ENCODE peak calls at places on chromosomes 4 and X, in seven cellular contexts. One of them, this sample, is unnamed.

GRCh38 chr4:16391196-16391595 is 164.9 kb upstream of the TAPT1 start:
- DNase-seq in fibroblast of pulmonary artery: no peak
- DNase-seq in fibroblast of mammary gland: no peak
- DNase-seq in mesenchymal stem cell: no peak
- DNase-seq in neural progenitor cell: no peak
- DNase-seq in GM23248: no peak
- DNase-seq in SK-N-SH: no peak
- DNase-seq in this sample: no peak

GRCh38 chr4:184262901-184263300 is 45.2 kb upstream of the ENPP6 start:
- DNase-seq in neural progenitor cell: no peak
- DNase-seq in SK-N-SH: no peak
- DNase-seq in fibroblast of mammary gland: peak
- DNase-seq in fibroblast of pulmonary artery: peak
- DNase-seq in mesenchymal stem cell: peak
- DNase-seq in GM23248: peak
- DNase-seq in this sample: no peak

GRCh38 chr4:174828845-174829701 is at the start of gene GLRA3:
- DNase-seq in GM23248: peak
- DNase-seq in mesenchymal stem cell: peak
- DNase-seq in neural progenitor cell: peak
- DNase-seq in fibroblast of mammary gland: peak
- DNase-seq in fibroblast of pulmonary artery: peak
- DNase-seq in SK-N-SH: peak
- DNase-seq in this sample: no peak

GRCh38 chrX:153772608-153773217 is 8.1 kb upstream of the SRPK3 start:
- DNase-seq in neural progenitor cell: no peak
- DNase-seq in fibroblast of mammary gland: no peak
- DNase-seq in mesenchymal stem cell: no peak
- DNase-seq in GM23248: no peak
- DNase-seq in fibroblast of pulmonary artery: no peak
- DNase-seq in SK-N-SH: peak
- DNase-seq in this sample: no peak

GRCh38 chr4:47145630-47146029 is 114.3 kb downstream of the GABRB1 start:
- DNase-seq in fibroblast of pulmonary artery: peak
- DNase-seq in fibroblast of mammary gland: peak
- DNase-seq in mesenchymal stem cell: peak
- DNase-seq in GM23248: peak
- DNase-seq in neural progenitor cell: no peak
- DNase-seq in SK-N-SH: no peak
- DNase-seq in this sample: peak

GRCh38 chr4:147139455-147140198 is 194.0 kb upstream of the TTC29 start:
- DNase-seq in fibroblast of mammary gland: no peak
- DNase-seq in neural progenitor cell: no peak
- DNase-seq in fibroblast of pulmonary artery: no peak
- DNase-seq in mesenchymal stem cell: no peak
- DNase-seq in SK-N-SH: no peak
- DNase-seq in GM23248: no peak
- DNase-seq in this sample: no peak

GRCh38 chr4:112655270-112655669 is 18.3 kb downstream of the LARP7 start:
- DNase-seq in mesenchymal stem cell: no peak
- DNase-seq in neural progenitor cell: no peak
- DNase-seq in fibroblast of mammary gland: no peak
- DNase-seq in SK-N-SH: no peak
- DNase-seq in fibroblast of pulmonary artery: no peak
- DNase-seq in GM23248: no peak
- DNase-seq in this sample: no peak

GRCh38 chr4:68375667-68376559 is 26.0 kb upstream of the YTHDC1 start:
- DNase-seq in mesenchymal stem cell: peak
- DNase-seq in neural progenitor cell: peak
- DNase-seq in GM23248: peak
- DNase-seq in fibroblast of mammary gland: peak
- DNase-seq in SK-N-SH: peak
- DNase-seq in fibroblast of pulmonary artery: peak
- DNase-seq in this sample: no peak

GRCh38 chrX:16874458-16875095 is 4.4 kb upstream of the RBBP7 start:
- DNase-seq in neural progenitor cell: no peak
- DNase-seq in fibroblast of pulmonary artery: no peak
- DNase-seq in mesenchymal stem cell: no peak
- DNase-seq in GM23248: no peak
- DNase-seq in fibroblast of mammary gland: no peak
- DNase-seq in SK-N-SH: no peak
- DNase-seq in this sample: no peak

GRCh38 chr4:37837446-37837845 is 11.0 kb downstream of the PGM2 start:
- DNase-seq in GM23248: peak
- DNase-seq in neural progenitor cell: no peak
- DNase-seq in fibroblast of mammary gland: peak
- DNase-seq in mesenchymal stem cell: peak
- DNase-seq in fibroblast of pulmonary artery: peak
- DNase-seq in SK-N-SH: no peak
- DNase-seq in this sample: no peak

GRCh38 chr4:108683479-108683878 is 33.1 kb downstream of the OSTC start:
- DNase-seq in GM23248: peak
- DNase-seq in SK-N-SH: peak
- DNase-seq in neural progenitor cell: peak
- DNase-seq in fibroblast of mammary gland: peak
- DNase-seq in fibroblast of pulmonary artery: peak
- DNase-seq in mesenchymal stem cell: peak
- DNase-seq in this sample: no peak

GRCh38 chr4:41692717-41693345 is 55.7 kb downstream of the PHOX2B start:
- DNase-seq in GM23248: peak
- DNase-seq in mesenchymal stem cell: peak
- DNase-seq in fibroblast of mammary gland: peak
- DNase-seq in SK-N-SH: peak
- DNase-seq in neural progenitor cell: peak
- DNase-seq in fibroblast of pulmonary artery: peak
- DNase-seq in this sample: peak

GRCh38 chr4:113153529-113154101 is 104.2 kb downstream of the ANK2 start:
- DNase-seq in neural progenitor cell: no peak
- DNase-seq in fibroblast of pulmonary artery: peak
- DNase-seq in fibroblast of mammary gland: no peak
- DNase-seq in GM23248: peak
- DNase-seq in SK-N-SH: no peak
- DNase-seq in mesenchymal stem cell: no peak
- DNase-seq in this sample: no peak

GRCh38 chr4:176277162-176277904 is 8.3 kb upstream of the ASB5 start:
- DNase-seq in neural progenitor cell: peak
- DNase-seq in GM23248: peak
- DNase-seq in mesenchymal stem cell: peak
- DNase-seq in SK-N-SH: peak
- DNase-seq in fibroblast of mammary gland: peak
- DNase-seq in fibroblast of pulmonary artery: peak
- DNase-seq in this sample: peak

GRCh38 chr4:41874398-41874797 is 60.8 kb upstream of the TMEM33 start:
- DNase-seq in SK-N-SH: no peak
- DNase-seq in neural progenitor cell: peak
- DNase-seq in fibroblast of pulmonary artery: no peak
- DNase-seq in GM23248: no peak
- DNase-seq in fibroblast of mammary gland: no peak
- DNase-seq in mesenchymal stem cell: no peak
- DNase-seq in this sample: no peak

GRCh38 chr4:11393551-11393950 is 35.1 kb downstream of the HS3ST1 start:
- DNase-seq in neural progenitor cell: no peak
- DNase-seq in fibroblast of pulmonary artery: no peak
- DNase-seq in GM23248: no peak
- DNase-seq in mesenchymal stem cell: no peak
- DNase-seq in SK-N-SH: no peak
- DNase-seq in fibroblast of mammary gland: no peak
- DNase-seq in this sample: no peak

GRCh38 chr4:8318509-8318908 is 49.0 kb downstream of the HTRA3 start:
- DNase-seq in fibroblast of pulmonary artery: no peak
- DNase-seq in fibroblast of mammary gland: no peak
- DNase-seq in SK-N-SH: no peak
- DNase-seq in mesenchymal stem cell: no peak
- DNase-seq in neural progenitor cell: no peak
- DNase-seq in GM23248: no peak
- DNase-seq in this sample: no peak

GRCh38 chrX:123731258-123731986 is 1.4 kb downstream of the THOC2 start:
- DNase-seq in fibroblast of pulmonary artery: peak
- DNase-seq in mesenchymal stem cell: peak
- DNase-seq in neural progenitor cell: peak
- DNase-seq in SK-N-SH: peak
- DNase-seq in fibroblast of mammary gland: peak
- DNase-seq in GM23248: peak
- DNase-seq in this sample: no peak

GRCh38 chr4:37244583-37245390 is at the start of gene NWD2:
- DNase-seq in fibroblast of mammary gland: no peak
- DNase-seq in GM23248: peak
- DNase-seq in mesenchymal stem cell: peak
- DNase-seq in neural progenitor cell: peak
- DNase-seq in fibroblast of pulmonary artery: peak
- DNase-seq in SK-N-SH: peak
- DNase-seq in this sample: no peak

GRCh38 chr4:159390648-159391047 is 287.8 kb downstream of the RAPGEF2 start:
- DNase-seq in neural progenitor cell: no peak
- DNase-seq in fibroblast of pulmonary artery: peak
- DNase-seq in SK-N-SH: no peak
- DNase-seq in fibroblast of mammary gland: peak
- DNase-seq in GM23248: peak
- DNase-seq in mesenchymal stem cell: peak
- DNase-seq in this sample: peak

GRCh38 chr4:40121515-40121914 is 64.9 kb downstream of the N4BP2 start:
- DNase-seq in fibroblast of mammary gland: peak
- DNase-seq in mesenchymal stem cell: peak
- DNase-seq in GM23248: peak
- DNase-seq in neural progenitor cell: no peak
- DNase-seq in SK-N-SH: no peak
- DNase-seq in fibroblast of pulmonary artery: peak
- DNase-seq in this sample: peak

GRCh38 chr4:153166971-153167501 is 37.2 kb upstream of the TRIM2 start:
- DNase-seq in mesenchymal stem cell: no peak
- DNase-seq in fibroblast of mammary gland: peak
- DNase-seq in SK-N-SH: no peak
- DNase-seq in fibroblast of pulmonary artery: peak
- DNase-seq in GM23248: peak
- DNase-seq in neural progenitor cell: no peak
- DNase-seq in this sample: no peak

GRCh38 chrX:48728653-48729052 is 32.1 kb downstream of the SUV39H1 start:
- DNase-seq in GM23248: no peak
- DNase-seq in fibroblast of pulmonary artery: no peak
- DNase-seq in SK-N-SH: no peak
- DNase-seq in fibroblast of mammary gland: no peak
- DNase-seq in neural progenitor cell: no peak
- DNase-seq in mesenchymal stem cell: no peak
- DNase-seq in this sample: no peak

GRCh38 chr4:3045500-3045850 is 28.9 kb downstream of the HTT-AS start:
- DNase-seq in GM23248: peak
- DNase-seq in fibroblast of mammary gland: peak
- DNase-seq in mesenchymal stem cell: peak
- DNase-seq in fibroblast of pulmonary artery: peak
- DNase-seq in SK-N-SH: no peak
- DNase-seq in neural progenitor cell: no peak
- DNase-seq in this sample: no peak

GRCh38 chr4:156293657-156294297 is 340.1 kb upstream of the CTSO start:
- DNase-seq in mesenchymal stem cell: peak
- DNase-seq in GM23248: peak
- DNase-seq in neural progenitor cell: no peak
- DNase-seq in fibroblast of pulmonary artery: peak
- DNase-seq in fibroblast of mammary gland: peak
- DNase-seq in SK-N-SH: no peak
- DNase-seq in this sample: peak
- H3K4me3 ChIP-seq in mesenchymal stem cell: no peak
- H3K4me3 ChIP-seq in GM23248: no peak
- H3K4me3 ChIP-seq in neural progenitor cell: no peak
- H3K4me3 ChIP-seq in fibroblast of pulmonary artery: peak
- H3K4me3 ChIP-seq in fibroblast of mammary gland: no peak
- H3K4me3 ChIP-seq in SK-N-SH: peak
- H3K4me3 ChIP-seq in this sample: no peak

DNA sequence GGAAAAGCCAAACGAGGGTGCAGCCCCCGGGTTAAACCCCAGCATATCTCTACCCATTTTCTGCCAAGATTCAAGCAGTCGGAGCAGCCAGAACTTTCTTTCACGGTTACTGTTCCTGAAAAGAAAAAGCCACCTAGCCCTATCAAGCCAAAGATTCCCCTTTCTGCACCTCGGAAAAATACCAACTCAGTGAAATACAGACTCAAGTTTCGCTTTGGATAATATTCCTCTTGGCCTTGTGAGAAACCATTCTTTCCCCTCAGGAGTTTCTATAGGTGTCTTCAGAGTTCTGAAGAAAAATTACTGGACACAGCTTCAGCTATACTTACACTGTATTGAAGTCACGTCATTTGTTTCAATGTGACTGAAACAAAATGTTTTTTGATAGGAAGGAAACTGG is 20.0 kb downstream of the FGF5 start:
- DNase-seq in fibroblast of pulmonary artery: peak
- DNase-seq in fibroblast of mammary gland: no peak
- DNase-seq in SK-N-SH: no peak
- DNase-seq in mesenchymal stem cell: no peak
- DNase-seq in GM23248: no peak
- DNase-seq in neural progenitor cell: no peak
- DNase-seq in this sample: no peak
- H3K4me3 ChIP-seq in fibroblast of pulmonary artery: peak
- H3K4me3 ChIP-seq in fibroblast of mammary gland: no peak
- H3K4me3 ChIP-seq in SK-N-SH: no peak
- H3K4me3 ChIP-seq in mesenchymal stem cell: no peak
- H3K4me3 ChIP-seq in GM23248: peak
- H3K4me3 ChIP-seq in neural progenitor cell: no peak
- H3K4me3 ChIP-seq in this sample: no peak

DNA sequence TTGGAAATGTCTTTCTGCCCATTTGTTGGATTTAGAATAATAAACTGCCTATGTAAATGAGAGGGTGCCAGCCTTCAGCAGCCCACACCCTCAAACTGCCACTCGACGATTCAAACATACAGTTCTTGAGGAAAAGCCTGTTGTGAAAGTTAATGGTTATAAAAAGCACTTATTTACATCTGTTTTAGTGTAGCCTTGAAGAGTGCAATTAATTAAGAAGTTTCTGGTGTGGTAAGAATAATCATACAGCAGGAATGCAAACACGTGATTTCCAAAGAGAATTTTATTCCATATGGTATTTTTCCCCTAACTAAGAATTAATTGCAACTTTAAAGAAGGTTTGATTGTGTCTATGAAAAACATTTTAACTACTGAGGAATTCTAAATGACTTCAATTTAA is 176.3 kb upstream of the PITX2 start:
- DNase-seq in fibroblast of pulmonary artery: no peak
- DNase-seq in fibroblast of mammary gland: no peak
- DNase-seq in neural progenitor cell: no peak
- DNase-seq in SK-N-SH: no peak
- DNase-seq in mesenchymal stem cell: peak
- DNase-seq in GM23248: peak
- DNase-seq in this sample: no peak
- H3K4me3 ChIP-seq in fibroblast of pulmonary artery: no peak
- H3K4me3 ChIP-seq in fibroblast of mammary gland: no peak
- H3K4me3 ChIP-seq in neural progenitor cell: no peak
- H3K4me3 ChIP-seq in SK-N-SH: no peak
- H3K4me3 ChIP-seq in mesenchymal stem cell: no peak
- H3K4me3 ChIP-seq in GM23248: peak
- H3K4me3 ChIP-seq in this sample: no peak

GRCh38 chr4:137909910-137910309 is 332.2 kb downstream of the SLC7A11 start:
- DNase-seq in mesenchymal stem cell: no peak
- DNase-seq in fibroblast of pulmonary artery: no peak
- DNase-seq in SK-N-SH: peak
- DNase-seq in fibroblast of mammary gland: no peak
- DNase-seq in neural progenitor cell: no peak
- DNase-seq in GM23248: peak
- DNase-seq in this sample: no peak

GRCh38 chr4:137901114-137901513 is 341.0 kb downstream of the SLC7A11 start:
- DNase-seq in neural progenitor cell: no peak
- DNase-seq in SK-N-SH: no peak
- DNase-seq in GM23248: no peak
- DNase-seq in fibroblast of mammary gland: no peak
- DNase-seq in mesenchymal stem cell: no peak
- DNase-seq in fibroblast of pulmonary artery: no peak
- DNase-seq in this sample: no peak

GRCh38 chr4:137905930-137906329 is 336.2 kb downstream of the SLC7A11 start:
- DNase-seq in fibroblast of pulmonary artery: peak
- DNase-seq in neural progenitor cell: no peak
- DNase-seq in GM23248: peak
- DNase-seq in mesenchymal stem cell: no peak
- DNase-seq in SK-N-SH: no peak
- DNase-seq in fibroblast of mammary gland: peak
- DNase-seq in this sample: no peak
- H3K4me3 ChIP-seq in fibroblast of pulmonary artery: no peak
- H3K4me3 ChIP-seq in neural progenitor cell: no peak
- H3K4me3 ChIP-seq in GM23248: no peak
- H3K4me3 ChIP-seq in mesenchymal stem cell: no peak
- H3K4me3 ChIP-seq in SK-N-SH: no peak
- H3K4me3 ChIP-seq in fibroblast of mammary gland: no peak
- H3K4me3 ChIP-seq in this sample: no peak